ENCODE peak calls at places on chromosomes 1 and 21, in six cellular contexts. H is GM12878, M is uterus, T is cardiac muscle cell, A is left ventricle myocardium inferior, S is prostate gland. W is an unnamed sample.

GRCh38 chr1:46554236-46555080 is 3.0 kb upstream of the KNCN start:
- DNase-seq in H (no peak), M (no peak), T (no peak), S (no peak), A (no peak), W (no peak)

GRCh38 chr1:55217226-55217996 is 2.2 kb upstream of the USP24 start:
- DNase-seq in A (no peak), T (peak; percentile 38), S (peak; percentile 10), H (no peak), M (no peak), W (no peak)

GRCh38 chr1:215710340-215710971 is 143.4 kb downstream of the KCTD3 start:
- DNase-seq in S (no peak), M (no peak), H (no peak), T (peak; percentile 58), A (no peak), W (no peak)

GRCh38 chr1:100544791-100545190 is 6.9 kb downstream of the GPR88 start:
- DNase-seq in A (no peak), M (no peak), H (no peak), T (no peak), S (no peak), W (no peak)

GRCh38 chr1:2230781-2231666 is 2.9 kb downstream of the SKI start:
- DNase-seq in H (no peak), A (no peak), T (peak; percentile 22), M (peak; percentile 55), S (no peak), W (peak; percentile 74)

GRCh38 chr21:44870748-44871495 is 2.6 kb downstream of the PTTG1IP start:
- DNase-seq in A (peak; percentile 75), M (no peak), T (no peak), S (peak; percentile 61), H (no peak), W (no peak)

GRCh38 chr1:202658766-202659165 is 51.5 kb downstream of the SYT2 start:
- DNase-seq in M (no peak), S (no peak), H (no peak), T (no peak), A (no peak), W (no peak)

GRCh38 chr1:177122461-177122860 is 42.1 kb downstream of the ASTN1 start:
- DNase-seq in S (no peak), T (no peak), M (no peak), H (no peak), A (no peak), W (no peak)

GRCh38 chr1:41359211-41360073 is 1.8 kb upstream of the FOXO6 start:
- DNase-seq in M (peak; percentile 21), S (no peak), A (no peak), T (peak; percentile 57), H (no peak), W (peak; percentile 45)

GRCh38 chr1:240385551-240385950 is 226.4 kb downstream of the GREM2 start:
- DNase-seq in M (no peak), H (no peak), A (no peak), T (no peak), S (no peak), W (no peak)

GRCh38 chr1:160705176-160705745 is 6.4 kb downstream of the CD48 start:
- DNase-seq in T (no peak), A (no peak), S (no peak), H (no peak), M (no peak), W (no peak)

GRCh38 chr1:3060601-3061551 is 8.1 kb upstream of the PRDM16 start:
- DNase-seq in H (no peak), T (no peak), S (no peak), A (no peak), M (no peak), W (no peak)

GRCh38 chr1:198444792-198445191 is 95.7 kb downstream of the ATP6V1G3 start:
- DNase-seq in H (no peak), T (peak; percentile 77), A (no peak), S (no peak), M (no peak), W (no peak)

GRCh38 chr1:95073446-95073845 is 695 bp upstream of the ALG14 start:
- DNase-seq in A (no peak), M (no peak), S (no peak), H (no peak), T (no peak), W (no peak)

GRCh38 chr21:30434033-30434631 is 4.1 kb downstream of the KRTAP13-4 start:
- DNase-seq in M (no peak), T (peak; percentile 35), A (no peak), S (peak; percentile 10), H (no peak), W (no peak)

GRCh38 chr1:161706116-161706482 is 930 bp upstream of the FCRLA start:
- DNase-seq in H (no peak), T (no peak), M (no peak), A (no peak), S (no peak), W (no peak)

GRCh38 chr1:203124546-203125317 is 2.8 kb upstream of the ADORA1 start:
- DNase-seq in A (no peak), H (no peak), S (no peak), T (no peak), M (no peak), W (no peak)

GRCh38 chr21:42570841-42571387 is 57.3 kb downstream of the SLC37A1 start:
- DNase-seq in S (peak; percentile 55), H (no peak), A (no peak), T (no peak), M (peak; percentile 8), W (peak; percentile 55)

GRCh38 chr1:201925301-201925567 is 21.1 kb downstream of the LMOD1 start:
- DNase-seq in S (no peak), T (no peak), M (no peak), H (no peak), A (no peak), W (no peak)

GRCh38 chr1:23529146-23530088 is 1.6 kb downstream of the E2F2 start:
- DNase-seq in M (no peak), T (no peak), S (no peak), H (no peak), A (no peak), W (no peak)

GRCh38 chr1:230858918-230859819 is 9.2 kb downstream of the C1orf198 start:
- DNase-seq in H (no peak), S (no peak), M (no peak), T (peak; percentile 48), A (no peak), W (no peak)

GRCh38 chr1:117857434-117857833 is 72.0 kb downstream of the GDAP2 start:
- DNase-seq in A (no peak), H (no peak), M (no peak), S (no peak), T (peak; percentile 6), W (no peak)

GRCh38 chr1:10380594-10381275 is 18.1 kb upstream of the PGD start:
- DNase-seq in H (no peak), M (no peak), T (peak; percentile 76), S (no peak), A (no peak), W (no peak)

GRCh38 chr1:169586067-169586394 is 250 bp downstream of the F5 start:
- DNase-seq in S (no peak), M (no peak), T (no peak), A (no peak), H (no peak), W (no peak)

GRCh38 chr1:169584483-169585144 is 1.7 kb downstream of the F5 start:
- DNase-seq in S (no peak), M (no peak), A (no peak), H (no peak), T (no peak), W (no peak)

GRCh38 chr1:169585184-169585583 is 1.1 kb downstream of the F5 start:
- DNase-seq in T (no peak), M (no peak), H (no peak), S (no peak), A (no peak), W (no peak)

GRCh38 chr1:169588112-169588511 is 1.8 kb upstream of the F5 start:
- DNase-seq in T (no peak), A (no peak), S (no peak), H (no peak), M (no peak), W (no peak)

GRCh38 chr1:169586395-169587255 is at the start of gene F5:
- DNase-seq in A (peak; percentile 74), S (peak; percentile 55), M (peak; percentile 41), H (no peak), T (peak; percentile 75), W (peak; percentile 76)
- TF ChIP-seq CTCF in A (peak; percentile 61), S (peak; percentile 16), M (no peak), H (peak; percentile 87), T (peak; percentile 67), W (peak; percentile 27)

GRCh38 chr1:110346690-110347089 is 7.5 kb downstream of the RBM15 start:
- DNase-seq in S (no peak), M (no peak), A (no peak), H (no peak), T (no peak), W (no peak)

GRCh38 chr1:110343249-110343648 is 4.1 kb downstream of the RBM15 start:
- DNase-seq in S (no peak), H (no peak), M (no peak), A (no peak), T (no peak), W (no peak)

GRCh38 chr1:110344152-110344551 is 5.0 kb downstream of the RBM15 start:
- DNase-seq in M (no peak), H (no peak), A (no peak), S (no peak), T (no peak), W (no peak)

GRCh38 chr1:110347182-110347893 is 8.2 kb downstream of the RBM15 start:
- DNase-seq in M (no peak), T (no peak), S (no peak), H (no peak), A (no peak), W (no peak)

DNA sequence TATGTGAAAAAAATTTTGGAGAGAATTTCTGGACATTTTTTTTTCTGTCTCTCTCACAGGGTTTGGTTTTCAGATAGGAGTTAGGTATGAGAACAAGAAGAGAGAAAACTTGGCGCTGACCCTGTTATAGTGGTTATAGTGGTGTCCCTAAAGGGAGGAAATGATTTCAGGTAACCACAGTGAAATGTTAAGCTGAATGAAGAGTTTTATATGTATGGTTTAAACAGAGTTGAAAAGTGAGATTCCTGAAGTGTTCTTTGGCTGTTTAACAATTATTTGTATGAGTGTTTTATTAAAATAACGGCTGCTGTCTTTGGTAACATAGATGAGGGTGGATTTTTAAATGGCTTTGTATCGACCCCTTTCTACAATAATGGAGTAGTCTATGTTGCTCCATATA is 6.3 kb downstream of the RBM15 start:
- DNase-seq in H (no peak), S (no peak), A (no peak), T (no peak), M (no peak), W (no peak)
- H3K4me1 ChIP-seq in H (peaks cover 14% of the 10 kb centered on the region), S (peaks cover 20% of the 10 kb centered on the region), A (peaks cover 100% of the 10 kb centered on the region), T (peaks cover 45% of the 10 kb centered on the region), M (peaks cover 20% of the 10 kb centered on the region), W (peaks cover 20% of the 10 kb centered on the region)

GRCh38 chr1:15311886-15312285 is 64.9 kb downstream of the FHAD1 start:
- DNase-seq in S (no peak), T (no peak), M (no peak), H (no peak), A (no peak), W (no peak)
- TF ChIP-seq CTCF in S (no peak), T (no peak), M (no peak), H (no peak), A (no peak), W (no peak)

DNA sequence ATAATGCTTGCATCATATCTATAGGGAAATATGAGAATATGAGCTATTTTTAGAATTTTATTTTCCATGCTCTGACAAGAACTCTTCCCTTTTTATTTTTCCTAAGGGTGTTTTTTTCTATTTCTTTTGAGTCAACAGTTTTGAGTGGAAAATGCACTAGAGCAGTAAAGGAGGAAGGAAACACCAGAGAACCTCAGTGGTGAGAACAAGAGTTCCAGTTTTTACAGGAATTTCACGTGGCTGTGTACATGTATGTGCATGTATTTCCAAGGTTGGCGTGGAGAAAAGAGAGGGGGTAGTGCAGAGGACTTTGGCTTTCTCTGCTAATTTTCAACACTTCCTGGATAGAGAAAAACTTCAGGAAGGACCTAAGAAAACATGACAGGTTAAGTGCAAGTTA is 63.6 kb upstream of the TNFSF18 start:
- DNase-seq in H (no peak), A (no peak), T (no peak), M (no peak), S (no peak), W (no peak)
- H3K4me1 ChIP-seq in H (peaks cover 11% of the 10 kb centered on the region), A (peaks cover 5% of the 10 kb centered on the region), T (no peaks in the 10 kb centered on the region), M (no peaks in the 10 kb centered on the region), S (no peaks in the 10 kb centered on the region), W (no peaks in the 10 kb centered on the region)